ENCODE peak calls at places on chromosomes 2 and 18, in five cellular contexts. One of them, this sample, is unnamed.

GRCh38 chr18:79856119-79857080 is 58.7 kb downstream of the KCNG2 start:
- DNase-seq in stimulated activated CD4-positive, alpha-beta T cell treated with anti-CD3 and anti-CD28 coated beads, Interleukin-4, amount 100 ng/mL, for 24 hours: no peak
- DNase-seq in fibroblast of lung: peak
- DNase-seq in hepatic stellate cell: no peak
- DNase-seq in RWPE1: no peak
- DNase-seq in this sample: no peak

GRCh38 chr2:64601785-64602391 is 51.8 kb downstream of the SERTAD2 start:
- DNase-seq in stimulated activated CD4-positive, alpha-beta T cell treated with anti-CD3 and anti-CD28 coated beads, Interleukin-4, amount 100 ng/mL, for 24 hours: no peak
- DNase-seq in fibroblast of lung: no peak
- DNase-seq in hepatic stellate cell: no peak
- DNase-seq in RWPE1: no peak
- DNase-seq in this sample: no peak

GRCh38 chr18:58887613-58887963 is 22.9 kb downstream of the ZNF532 start:
- DNase-seq in stimulated activated CD4-positive, alpha-beta T cell treated with anti-CD3 and anti-CD28 coated beads, Interleukin-4, amount 100 ng/mL, for 24 hours: peak
- DNase-seq in fibroblast of lung: peak
- DNase-seq in hepatic stellate cell: peak
- DNase-seq in RWPE1: no peak
- DNase-seq in this sample: peak

GRCh38 chr2:179605341-179605740 is 256.1 kb downstream of the ZNF385B start:
- DNase-seq in stimulated activated CD4-positive, alpha-beta T cell treated with anti-CD3 and anti-CD28 coated beads, Interleukin-4, amount 100 ng/mL, for 24 hours: no peak
- DNase-seq in fibroblast of lung: no peak
- DNase-seq in hepatic stellate cell: no peak
- DNase-seq in RWPE1: no peak
- DNase-seq in this sample: no peak

GRCh38 chr2:211901226-211901625 is 637.4 kb downstream of the ERBB4 start:
- DNase-seq in stimulated activated CD4-positive, alpha-beta T cell treated with anti-CD3 and anti-CD28 coated beads, Interleukin-4, amount 100 ng/mL, for 24 hours: no peak
- DNase-seq in fibroblast of lung: no peak
- DNase-seq in hepatic stellate cell: no peak
- DNase-seq in RWPE1: no peak
- DNase-seq in this sample: no peak

GRCh38 chr2:3730646-3731045 is 27.3 kb downstream of the DCDC2C start:
- DNase-seq in stimulated activated CD4-positive, alpha-beta T cell treated with anti-CD3 and anti-CD28 coated beads, Interleukin-4, amount 100 ng/mL, for 24 hours: no peak
- DNase-seq in fibroblast of lung: peak
- DNase-seq in hepatic stellate cell: no peak
- DNase-seq in RWPE1: peak
- DNase-seq in this sample: no peak

GRCh38 chr2:237901932-237902846 is 42.8 kb downstream of the RAMP1 start:
- DNase-seq in stimulated activated CD4-positive, alpha-beta T cell treated with anti-CD3 and anti-CD28 coated beads, Interleukin-4, amount 100 ng/mL, for 24 hours: no peak
- DNase-seq in fibroblast of lung: no peak
- DNase-seq in hepatic stellate cell: no peak
- DNase-seq in RWPE1: no peak
- DNase-seq in this sample: no peak

GRCh38 chr2:62467100-62467474 is 38.9 kb downstream of the TMEM17 start:
- DNase-seq in stimulated activated CD4-positive, alpha-beta T cell treated with anti-CD3 and anti-CD28 coated beads, Interleukin-4, amount 100 ng/mL, for 24 hours: no peak
- DNase-seq in fibroblast of lung: no peak
- DNase-seq in hepatic stellate cell: no peak
- DNase-seq in RWPE1: no peak
- DNase-seq in this sample: no peak

GRCh38 chr2:216149741-216150140 is 40.6 kb downstream of the XRCC5 start:
- DNase-seq in stimulated activated CD4-positive, alpha-beta T cell treated with anti-CD3 and anti-CD28 coated beads, Interleukin-4, amount 100 ng/mL, for 24 hours: no peak
- DNase-seq in fibroblast of lung: peak
- DNase-seq in hepatic stellate cell: no peak
- DNase-seq in RWPE1: peak
- DNase-seq in this sample: no peak

GRCh38 chr2:196293751-196294486 is 122.5 kb upstream of the STK17B start:
- DNase-seq in stimulated activated CD4-positive, alpha-beta T cell treated with anti-CD3 and anti-CD28 coated beads, Interleukin-4, amount 100 ng/mL, for 24 hours: no peak
- DNase-seq in fibroblast of lung: peak
- DNase-seq in hepatic stellate cell: peak
- DNase-seq in RWPE1: peak
- DNase-seq in this sample: peak

GRCh38 chr2:6922201-6922656 is 5.0 kb downstream of the RNF144A start:
- DNase-seq in stimulated activated CD4-positive, alpha-beta T cell treated with anti-CD3 and anti-CD28 coated beads, Interleukin-4, amount 100 ng/mL, for 24 hours: no peak
- DNase-seq in fibroblast of lung: no peak
- DNase-seq in hepatic stellate cell: no peak
- DNase-seq in RWPE1: peak
- DNase-seq in this sample: no peak

GRCh38 chr2:216306868-216307267 is 65.4 kb downstream of the MARCHF4 start:
- DNase-seq in stimulated activated CD4-positive, alpha-beta T cell treated with anti-CD3 and anti-CD28 coated beads, Interleukin-4, amount 100 ng/mL, for 24 hours: no peak
- DNase-seq in fibroblast of lung: no peak
- DNase-seq in hepatic stellate cell: no peak
- DNase-seq in RWPE1: no peak
- DNase-seq in this sample: no peak

GRCh38 chr2:15939556-15939853 is 845 bp upstream of the MYCN start:
- DNase-seq in stimulated activated CD4-positive, alpha-beta T cell treated with anti-CD3 and anti-CD28 coated beads, Interleukin-4, amount 100 ng/mL, for 24 hours: no peak
- DNase-seq in fibroblast of lung: peak
- DNase-seq in hepatic stellate cell: no peak
- DNase-seq in RWPE1: peak
- DNase-seq in this sample: no peak

GRCh38 chr2:100757621-100758394 is 62.1 kb upstream of the NPAS2 start:
- DNase-seq in stimulated activated CD4-positive, alpha-beta T cell treated with anti-CD3 and anti-CD28 coated beads, Interleukin-4, amount 100 ng/mL, for 24 hours: no peak
- DNase-seq in fibroblast of lung: peak
- DNase-seq in hepatic stellate cell: peak
- DNase-seq in RWPE1: no peak
- DNase-seq in this sample: peak

GRCh38 chr2:55888941-55889340 is 34.6 kb downstream of the EFEMP1 start:
- DNase-seq in stimulated activated CD4-positive, alpha-beta T cell treated with anti-CD3 and anti-CD28 coated beads, Interleukin-4, amount 100 ng/mL, for 24 hours: no peak
- DNase-seq in fibroblast of lung: peak
- DNase-seq in hepatic stellate cell: no peak
- DNase-seq in RWPE1: no peak
- DNase-seq in this sample: no peak

GRCh38 chr2:20962939-20963543 is 80.8 kb downstream of the APOB start:
- DNase-seq in stimulated activated CD4-positive, alpha-beta T cell treated with anti-CD3 and anti-CD28 coated beads, Interleukin-4, amount 100 ng/mL, for 24 hours: peak
- DNase-seq in fibroblast of lung: peak
- DNase-seq in hepatic stellate cell: peak
- DNase-seq in RWPE1: peak
- DNase-seq in this sample: peak

GRCh38 chr2:234478121-234478858 is 18.6 kb downstream of the ARL4C start:
- DNase-seq in stimulated activated CD4-positive, alpha-beta T cell treated with anti-CD3 and anti-CD28 coated beads, Interleukin-4, amount 100 ng/mL, for 24 hours: peak
- DNase-seq in fibroblast of lung: no peak
- DNase-seq in hepatic stellate cell: no peak
- DNase-seq in RWPE1: no peak
- DNase-seq in this sample: no peak

GRCh38 chr18:77023115-77023782 is 109.3 kb downstream of the MBP start:
- DNase-seq in stimulated activated CD4-positive, alpha-beta T cell treated with anti-CD3 and anti-CD28 coated beads, Interleukin-4, amount 100 ng/mL, for 24 hours: no peak
- DNase-seq in fibroblast of lung: no peak
- DNase-seq in hepatic stellate cell: no peak
- DNase-seq in RWPE1: no peak
- DNase-seq in this sample: no peak

GRCh38 chr2:110173523-110173922 is 31.3 kb downstream of the NPHP1 start:
- DNase-seq in stimulated activated CD4-positive, alpha-beta T cell treated with anti-CD3 and anti-CD28 coated beads, Interleukin-4, amount 100 ng/mL, for 24 hours: no peak
- DNase-seq in fibroblast of lung: peak
- DNase-seq in hepatic stellate cell: no peak
- DNase-seq in RWPE1: peak
- DNase-seq in this sample: peak

GRCh38 chr2:241701155-241701404 is 759 bp upstream of the ING5 start:
- DNase-seq in stimulated activated CD4-positive, alpha-beta T cell treated with anti-CD3 and anti-CD28 coated beads, Interleukin-4, amount 100 ng/mL, for 24 hours: no peak
- DNase-seq in fibroblast of lung: no peak
- DNase-seq in hepatic stellate cell: no peak
- DNase-seq in RWPE1: no peak
- DNase-seq in this sample: peak

GRCh38 chr18:70195852-70196434 is 9.5 kb downstream of the RTTN start:
- DNase-seq in stimulated activated CD4-positive, alpha-beta T cell treated with anti-CD3 and anti-CD28 coated beads, Interleukin-4, amount 100 ng/mL, for 24 hours: peak
- DNase-seq in fibroblast of lung: peak
- DNase-seq in hepatic stellate cell: peak
- DNase-seq in RWPE1: peak
- DNase-seq in this sample: peak

GRCh38 chr2:95057535-95058453 is 32.3 kb downstream of the MAL start:
- DNase-seq in stimulated activated CD4-positive, alpha-beta T cell treated with anti-CD3 and anti-CD28 coated beads, Interleukin-4, amount 100 ng/mL, for 24 hours: no peak
- DNase-seq in fibroblast of lung: no peak
- DNase-seq in hepatic stellate cell: no peak
- DNase-seq in RWPE1: no peak
- DNase-seq in this sample: no peak

GRCh38 chr2:9112079-9112721 is 94.4 kb upstream of the ASAP2 start:
- DNase-seq in stimulated activated CD4-positive, alpha-beta T cell treated with anti-CD3 and anti-CD28 coated beads, Interleukin-4, amount 100 ng/mL, for 24 hours: no peak
- DNase-seq in fibroblast of lung: peak
- DNase-seq in hepatic stellate cell: peak
- DNase-seq in RWPE1: peak
- DNase-seq in this sample: peak

GRCh38 chr2:166106431-166107015 is 21.3 kb downstream of the SCN1A start:
- DNase-seq in stimulated activated CD4-positive, alpha-beta T cell treated with anti-CD3 and anti-CD28 coated beads, Interleukin-4, amount 100 ng/mL, for 24 hours: no peak
- DNase-seq in fibroblast of lung: no peak
- DNase-seq in hepatic stellate cell: no peak
- DNase-seq in RWPE1: no peak
- DNase-seq in this sample: no peak

GRCh38 chr2:47346669-47347068 is 56.3 kb upstream of the MSH2 start:
- DNase-seq in stimulated activated CD4-positive, alpha-beta T cell treated with anti-CD3 and anti-CD28 coated beads, Interleukin-4, amount 100 ng/mL, for 24 hours: no peak
- DNase-seq in fibroblast of lung: no peak
- DNase-seq in hepatic stellate cell: no peak
- DNase-seq in RWPE1: no peak
- DNase-seq in this sample: no peak

GRCh38 chr18:11520536-11520935 is 88.9 kb upstream of the SLC35G4 start:
- DNase-seq in stimulated activated CD4-positive, alpha-beta T cell treated with anti-CD3 and anti-CD28 coated beads, Interleukin-4, amount 100 ng/mL, for 24 hours: no peak
- DNase-seq in fibroblast of lung: peak
- DNase-seq in hepatic stellate cell: no peak
- DNase-seq in RWPE1: no peak
- DNase-seq in this sample: no peak

GRCh38 chr18:63177822-63178525 is 141.6 kb downstream of the BCL2 start:
- DNase-seq in stimulated activated CD4-positive, alpha-beta T cell treated with anti-CD3 and anti-CD28 coated beads, Interleukin-4, amount 100 ng/mL, for 24 hours: no peak
- DNase-seq in fibroblast of lung: no peak
- DNase-seq in hepatic stellate cell: no peak
- DNase-seq in RWPE1: no peak
- DNase-seq in this sample: no peak

GRCh38 chr2:3349211-3349693 is 28.4 kb downstream of the EIPR1 start:
- DNase-seq in stimulated activated CD4-positive, alpha-beta T cell treated with anti-CD3 and anti-CD28 coated beads, Interleukin-4, amount 100 ng/mL, for 24 hours: no peak
- DNase-seq in fibroblast of lung: peak
- DNase-seq in hepatic stellate cell: peak
- DNase-seq in RWPE1: no peak
- DNase-seq in this sample: no peak

GRCh38 chr2:84770280-84770679 is 110.6 kb downstream of the TRABD2A start:
- DNase-seq in stimulated activated CD4-positive, alpha-beta T cell treated with anti-CD3 and anti-CD28 coated beads, Interleukin-4, amount 100 ng/mL, for 24 hours: no peak
- DNase-seq in fibroblast of lung: no peak
- DNase-seq in hepatic stellate cell: no peak
- DNase-seq in RWPE1: no peak
- DNase-seq in this sample: no peak

GRCh38 chr2:152352616-152353015 is 17.6 kb downstream of the FMNL2 start:
- DNase-seq in stimulated activated CD4-positive, alpha-beta T cell treated with anti-CD3 and anti-CD28 coated beads, Interleukin-4, amount 100 ng/mL, for 24 hours: no peak
- DNase-seq in fibroblast of lung: no peak
- DNase-seq in hepatic stellate cell: no peak
- DNase-seq in RWPE1: no peak
- DNase-seq in this sample: no peak

This sample was measured in SW480.